ENCODE peak calls at places on chromosomes 1 and 21, in five cellular contexts. One of them, this sample, is unnamed.

GRCh38 chr1:198444792-198445191 is 95.7 kb downstream of the ATP6V1G3 start:
- DNase-seq in bronchial epithelial cell: peak
- DNase-seq in activated T-cell treated with anti-CD3 and anti-CD28 coated beads, Interleukin-2, amount 50 U/mL, for 1 hour: no peak
- DNase-seq in body of pancreas: no peak
- DNase-seq in ELF-1: no peak
- DNase-seq in this sample: peak

GRCh38 chr21:15015622-15016471 is 49.0 kb downstream of the NRIP1 start:
- DNase-seq in bronchial epithelial cell: peak
- DNase-seq in activated T-cell treated with anti-CD3 and anti-CD28 coated beads, Interleukin-2, amount 50 U/mL, for 1 hour: no peak
- DNase-seq in body of pancreas: no peak
- DNase-seq in ELF-1: no peak
- DNase-seq in this sample: peak

GRCh38 chr1:30804381-30804780 is 46.8 kb upstream of the LAPTM5 start:
- DNase-seq in bronchial epithelial cell: no peak
- DNase-seq in activated T-cell treated with anti-CD3 and anti-CD28 coated beads, Interleukin-2, amount 50 U/mL, for 1 hour: no peak
- DNase-seq in body of pancreas: no peak
- DNase-seq in ELF-1: peak
- DNase-seq in this sample: no peak

GRCh38 chr1:206117151-206117948 is at the start of gene AVPR1B:
- DNase-seq in bronchial epithelial cell: peak
- DNase-seq in activated T-cell treated with anti-CD3 and anti-CD28 coated beads, Interleukin-2, amount 50 U/mL, for 1 hour: no peak
- DNase-seq in body of pancreas: peak
- DNase-seq in ELF-1: peak
- DNase-seq in this sample: peak

GRCh38 chr1:78712467-78712866 is 62.8 kb downstream of the IFI44 start:
- DNase-seq in bronchial epithelial cell: no peak
- DNase-seq in activated T-cell treated with anti-CD3 and anti-CD28 coated beads, Interleukin-2, amount 50 U/mL, for 1 hour: no peak
- DNase-seq in body of pancreas: no peak
- DNase-seq in ELF-1: no peak
- DNase-seq in this sample: no peak

GRCh38 chr21:15729346-15729673 is 472 bp upstream of the USP25 start:
- DNase-seq in bronchial epithelial cell: peak
- DNase-seq in activated T-cell treated with anti-CD3 and anti-CD28 coated beads, Interleukin-2, amount 50 U/mL, for 1 hour: no peak
- DNase-seq in body of pancreas: no peak
- DNase-seq in ELF-1: no peak
- DNase-seq in this sample: no peak

GRCh38 chr1:198734323-198735008 is 95.6 kb downstream of the PTPRC start:
- DNase-seq in bronchial epithelial cell: no peak
- DNase-seq in activated T-cell treated with anti-CD3 and anti-CD28 coated beads, Interleukin-2, amount 50 U/mL, for 1 hour: no peak
- DNase-seq in body of pancreas: no peak
- DNase-seq in ELF-1: no peak
- DNase-seq in this sample: no peak

GRCh38 chr1:26083246-26083645 is 15.8 kb upstream of the TRIM63 start:
- DNase-seq in bronchial epithelial cell: no peak
- DNase-seq in activated T-cell treated with anti-CD3 and anti-CD28 coated beads, Interleukin-2, amount 50 U/mL, for 1 hour: no peak
- DNase-seq in body of pancreas: no peak
- DNase-seq in ELF-1: no peak
- DNase-seq in this sample: peak

GRCh38 chr1:15680614-15681345 is 3.3 kb upstream of the PLEKHM2 start:
- DNase-seq in bronchial epithelial cell: peak
- DNase-seq in activated T-cell treated with anti-CD3 and anti-CD28 coated beads, Interleukin-2, amount 50 U/mL, for 1 hour: no peak
- DNase-seq in body of pancreas: no peak
- DNase-seq in ELF-1: peak
- DNase-seq in this sample: peak

GRCh38 chr1:7616076-7616833 is 154.8 kb upstream of the VAMP3 start:
- DNase-seq in bronchial epithelial cell: peak
- DNase-seq in activated T-cell treated with anti-CD3 and anti-CD28 coated beads, Interleukin-2, amount 50 U/mL, for 1 hour: peak
- DNase-seq in body of pancreas: peak
- DNase-seq in ELF-1: peak
- DNase-seq in this sample: peak

GRCh38 chr1:39103321-39104157 is 77.4 kb downstream of the NDUFS5 start:
- DNase-seq in bronchial epithelial cell: peak
- DNase-seq in activated T-cell treated with anti-CD3 and anti-CD28 coated beads, Interleukin-2, amount 50 U/mL, for 1 hour: no peak
- DNase-seq in body of pancreas: no peak
- DNase-seq in ELF-1: no peak
- DNase-seq in this sample: peak

GRCh38 chr1:64155285-64155684 is 48.1 kb upstream of the UBE2U start:
- DNase-seq in bronchial epithelial cell: no peak
- DNase-seq in activated T-cell treated with anti-CD3 and anti-CD28 coated beads, Interleukin-2, amount 50 U/mL, for 1 hour: no peak
- DNase-seq in body of pancreas: no peak
- DNase-seq in ELF-1: no peak
- DNase-seq in this sample: no peak

GRCh38 chr21:45455321-45456013 is 50.5 kb downstream of the COL18A1 start:
- DNase-seq in bronchial epithelial cell: peak
- DNase-seq in activated T-cell treated with anti-CD3 and anti-CD28 coated beads, Interleukin-2, amount 50 U/mL, for 1 hour: no peak
- DNase-seq in body of pancreas: peak
- DNase-seq in ELF-1: no peak
- DNase-seq in this sample: peak

GRCh38 chr1:240282061-240282830 is 190.6 kb downstream of the FMN2 start:
- DNase-seq in bronchial epithelial cell: peak
- DNase-seq in activated T-cell treated with anti-CD3 and anti-CD28 coated beads, Interleukin-2, amount 50 U/mL, for 1 hour: no peak
- DNase-seq in body of pancreas: peak
- DNase-seq in ELF-1: no peak
- DNase-seq in this sample: peak